ENCODE peak calls at places on chromosomes 16 and 17, in eight cellular contexts. One of them, this sample, is unnamed.

GRCh38 chr17:63358956-63359355 is 87.2 kb downstream of the CYB561 start:
- DNase-seq in ovary: no peak
- DNase-seq in suprapubic skin: no peak
- DNase-seq in lower leg skin: no peak
- DNase-seq in transverse colon: no peak
- DNase-seq in stomach: no peak
- DNase-seq in prostate gland: no peak
- DNase-seq in heart left ventricle: no peak
- DNase-seq in this sample: no peak

GRCh38 chr17:75822119-75822799 is 21.9 kb downstream of the UNC13D start:
- DNase-seq in ovary: peak; percentile 47
- DNase-seq in suprapubic skin: no peak
- DNase-seq in lower leg skin: no peak
- DNase-seq in transverse colon: peak; percentile 53
- DNase-seq in stomach: peak; percentile 88
- DNase-seq in prostate gland: peak; percentile 62
- DNase-seq in heart left ventricle: peak; percentile 33
- DNase-seq in this sample: peak; percentile 81

GRCh38 chr16:3690991-3691720 is 26.2 kb downstream of the TRAP1 start:
- DNase-seq in ovary: no peak
- DNase-seq in suprapubic skin: no peak
- DNase-seq in lower leg skin: peak; percentile 71
- DNase-seq in transverse colon: no peak
- DNase-seq in stomach: no peak
- DNase-seq in prostate gland: no peak
- DNase-seq in heart left ventricle: peak; percentile 25
- DNase-seq in this sample: no peak

GRCh38 chr16:57781741-57782606 is 20.3 kb downstream of the KIFC3 start:
- DNase-seq in ovary: no peak
- DNase-seq in suprapubic skin: no peak
- DNase-seq in lower leg skin: no peak
- DNase-seq in transverse colon: no peak
- DNase-seq in stomach: no peak
- DNase-seq in prostate gland: no peak
- DNase-seq in heart left ventricle: peak; percentile 11
- DNase-seq in this sample: no peak

GRCh38 chr17:11366451-11366850 is 125.4 kb downstream of the SHISA6 start:
- DNase-seq in ovary: no peak
- DNase-seq in suprapubic skin: no peak
- DNase-seq in lower leg skin: no peak
- DNase-seq in transverse colon: no peak
- DNase-seq in stomach: no peak
- DNase-seq in prostate gland: no peak
- DNase-seq in heart left ventricle: no peak
- DNase-seq in this sample: no peak

GRCh38 chr17:67637901-67638641 is 79.7 kb upstream of the NOL11 start:
- DNase-seq in ovary: peak; percentile 33
- DNase-seq in suprapubic skin: no peak
- DNase-seq in lower leg skin: peak; percentile 69
- DNase-seq in transverse colon: peak; percentile 47
- DNase-seq in stomach: peak; percentile 86
- DNase-seq in prostate gland: peak; percentile 96
- DNase-seq in heart left ventricle: no peak
- DNase-seq in this sample: no peak

GRCh38 chr17:38706625-38707298 is 1.7 kb downstream of the MLLT6 start:
- DNase-seq in ovary: no peak
- DNase-seq in suprapubic skin: no peak
- DNase-seq in lower leg skin: no peak
- DNase-seq in transverse colon: no peak
- DNase-seq in stomach: no peak
- DNase-seq in prostate gland: no peak
- DNase-seq in heart left ventricle: no peak
- DNase-seq in this sample: no peak

GRCh38 chr17:20242271-20242670 is 225.1 kb downstream of the LGALS9B start:
- DNase-seq in ovary: no peak
- DNase-seq in suprapubic skin: no peak
- DNase-seq in lower leg skin: no peak
- DNase-seq in transverse colon: no peak
- DNase-seq in stomach: no peak
- DNase-seq in prostate gland: no peak
- DNase-seq in heart left ventricle: no peak
- DNase-seq in this sample: no peak

GRCh38 chr16:23689442-23690187 is 10.9 kb downstream of the PLK1 start:
- DNase-seq in ovary: no peak
- DNase-seq in suprapubic skin: no peak
- DNase-seq in lower leg skin: no peak
- DNase-seq in transverse colon: no peak
- DNase-seq in stomach: no peak
- DNase-seq in prostate gland: no peak
- DNase-seq in heart left ventricle: no peak
- DNase-seq in this sample: no peak

GRCh38 chr17:34626141-34626681 is 46.8 kb downstream of the TMEM132E start:
- DNase-seq in ovary: no peak
- DNase-seq in suprapubic skin: no peak
- DNase-seq in lower leg skin: no peak
- DNase-seq in transverse colon: no peak
- DNase-seq in stomach: no peak
- DNase-seq in prostate gland: no peak
- DNase-seq in heart left ventricle: no peak
- DNase-seq in this sample: no peak

GRCh38 chr16:69775535-69775934 is 13.4 kb downstream of the WWP2 start:
- DNase-seq in ovary: no peak
- DNase-seq in suprapubic skin: no peak
- DNase-seq in lower leg skin: no peak
- DNase-seq in transverse colon: no peak
- DNase-seq in stomach: no peak
- DNase-seq in prostate gland: no peak
- DNase-seq in heart left ventricle: no peak
- DNase-seq in this sample: no peak

GRCh38 chr16:69106491-69107291 is 1.2 kb downstream of the HAS3 start:
- DNase-seq in ovary: no peak
- DNase-seq in suprapubic skin: no peak
- DNase-seq in lower leg skin: no peak
- DNase-seq in transverse colon: peak; percentile 18
- DNase-seq in stomach: no peak
- DNase-seq in prostate gland: no peak
- DNase-seq in heart left ventricle: no peak
- DNase-seq in this sample: no peak

GRCh38 chr16:11155284-11155806 is 100.7 kb downstream of the SOCS1 start:
- DNase-seq in ovary: no peak
- DNase-seq in suprapubic skin: no peak
- DNase-seq in lower leg skin: no peak
- DNase-seq in transverse colon: no peak
- DNase-seq in stomach: no peak
- DNase-seq in prostate gland: no peak
- DNase-seq in heart left ventricle: peak; percentile 43
- DNase-seq in this sample: no peak

GRCh38 chr17:27550974-27551505 is 79.9 kb upstream of the LGALS9 start:
- DNase-seq in ovary: no peak
- DNase-seq in suprapubic skin: no peak
- DNase-seq in lower leg skin: no peak
- DNase-seq in transverse colon: no peak
- DNase-seq in stomach: no peak
- DNase-seq in prostate gland: no peak
- DNase-seq in heart left ventricle: no peak
- DNase-seq in this sample: no peak

GRCh38 chr16:66677179-66677578 is 19.4 kb downstream of the CMTM4 start:
- DNase-seq in ovary: no peak
- DNase-seq in suprapubic skin: no peak
- DNase-seq in lower leg skin: no peak
- DNase-seq in transverse colon: no peak
- DNase-seq in stomach: no peak
- DNase-seq in prostate gland: no peak
- DNase-seq in heart left ventricle: no peak
- DNase-seq in this sample: no peak

GRCh38 chr17:45307290-45308015 is 9.4 kb downstream of the MAP3K14 start:
- DNase-seq in ovary: peak; percentile 72
- DNase-seq in suprapubic skin: no peak
- DNase-seq in lower leg skin: peak; percentile 63
- DNase-seq in transverse colon: no peak
- DNase-seq in stomach: no peak
- DNase-seq in prostate gland: peak; percentile 37
- DNase-seq in heart left ventricle: no peak
- DNase-seq in this sample: no peak

GRCh38 chr17:45308840-45309239 is 8.0 kb downstream of the MAP3K14 start:
- DNase-seq in ovary: no peak
- DNase-seq in suprapubic skin: no peak
- DNase-seq in lower leg skin: no peak
- DNase-seq in transverse colon: no peak
- DNase-seq in stomach: no peak
- DNase-seq in prostate gland: no peak
- DNase-seq in heart left ventricle: no peak
- DNase-seq in this sample: no peak

GRCh38 chr17:45310380-45311324 is 6.2 kb downstream of the MAP3K14 start:
- DNase-seq in ovary: no peak
- DNase-seq in suprapubic skin: no peak
- DNase-seq in lower leg skin: no peak
- DNase-seq in transverse colon: peak; percentile 84
- DNase-seq in stomach: peak; percentile 87
- DNase-seq in prostate gland: no peak
- DNase-seq in heart left ventricle: no peak
- DNase-seq in this sample: peak; percentile 85

GRCh38 chr17:45308016-45308365 is 8.8 kb downstream of the MAP3K14 start:
- DNase-seq in ovary: no peak
- DNase-seq in suprapubic skin: no peak
- DNase-seq in lower leg skin: no peak
- DNase-seq in transverse colon: no peak
- DNase-seq in stomach: no peak
- DNase-seq in prostate gland: no peak
- DNase-seq in heart left ventricle: no peak
- DNase-seq in this sample: no peak

DNA sequence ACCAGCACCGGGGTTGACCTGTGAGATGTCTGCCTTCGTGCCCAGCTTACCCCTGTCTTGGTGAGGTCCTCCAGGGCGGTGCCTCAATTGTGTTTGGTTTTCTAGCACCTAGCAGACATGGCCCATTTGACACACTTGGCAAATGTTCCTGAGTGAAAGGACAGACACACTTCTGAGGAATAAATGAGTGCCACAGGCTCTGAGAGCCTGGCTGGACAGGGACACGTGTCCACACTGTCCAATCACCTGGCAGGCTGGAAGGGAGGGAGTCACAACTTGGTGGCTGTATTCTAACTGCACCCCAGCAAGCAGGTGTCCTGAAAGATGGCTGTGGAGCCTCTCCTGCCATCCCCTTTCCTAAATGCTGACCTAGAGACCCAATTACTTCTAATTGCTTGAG is 7.4 kb downstream of the MAP3K14 start:
- DNase-seq in ovary: no peak
- DNase-seq in suprapubic skin: no peak
- DNase-seq in lower leg skin: no peak
- DNase-seq in transverse colon: no peak
- DNase-seq in stomach: no peak
- DNase-seq in prostate gland: no peak
- DNase-seq in heart left ventricle: no peak
- DNase-seq in this sample: no peak
- TF ChIP-seq POLR2A in ovary: no peak
- TF ChIP-seq POLR2A in suprapubic skin: no peak
- TF ChIP-seq POLR2A in lower leg skin: no peak
- TF ChIP-seq POLR2A in transverse colon: no peak
- TF ChIP-seq POLR2A in stomach: no peak
- TF ChIP-seq POLR2A in prostate gland: no peak
- TF ChIP-seq POLR2A in heart left ventricle: no peak
- TF ChIP-seq POLR2A in this sample: no peak

DNA sequence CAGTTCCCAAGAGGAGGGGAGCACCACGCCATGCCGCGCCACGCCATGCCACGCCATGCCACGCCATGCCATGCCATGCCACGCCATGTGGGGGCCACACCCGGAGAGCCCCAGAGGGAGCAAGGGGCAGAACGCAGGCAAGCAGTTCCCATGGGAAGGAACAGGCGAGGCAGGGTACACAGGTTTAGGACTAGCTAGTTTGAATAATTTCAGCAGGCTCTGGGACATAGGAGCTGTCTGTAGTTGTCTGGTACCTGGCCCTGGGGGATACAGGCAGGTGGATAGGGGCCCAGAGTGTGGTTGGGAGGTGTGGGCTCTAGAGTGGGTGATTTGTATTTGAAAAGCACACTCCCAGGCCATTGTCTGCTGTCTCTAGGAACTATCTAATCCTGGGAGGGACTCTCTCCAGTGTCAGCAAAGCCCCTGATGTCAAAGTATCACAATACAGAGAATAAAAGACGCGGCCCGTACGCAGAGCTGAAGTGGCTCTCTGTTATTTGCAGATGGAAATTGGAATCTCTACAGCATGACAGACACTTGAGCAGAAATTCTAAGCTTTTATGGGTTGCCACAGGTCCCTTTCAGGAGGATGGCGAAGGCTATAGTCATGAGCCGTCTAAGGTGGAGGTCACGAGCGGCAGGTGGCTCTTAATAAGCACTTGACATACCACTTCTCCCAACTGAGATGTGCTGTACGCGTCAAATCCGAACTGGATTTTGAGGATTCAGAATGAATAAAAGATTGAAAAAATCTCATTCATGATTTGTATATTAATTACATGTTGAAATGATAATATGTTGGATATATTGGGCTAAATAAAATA is 220.8 kb upstream of the TNRC6C start:
- DNase-seq in ovary: no peak
- DNase-seq in suprapubic skin: peak; percentile 58
- DNase-seq in lower leg skin: no peak
- DNase-seq in transverse colon: no peak
- DNase-seq in stomach: peak; percentile 16
- DNase-seq in prostate gland: no peak
- DNase-seq in heart left ventricle: no peak
- DNase-seq in this sample: no peak
- H3K4me3 ChIP-seq in ovary: no peak overlapping the region
- H3K4me3 ChIP-seq in suprapubic skin: no peak overlapping the region
- H3K4me3 ChIP-seq in lower leg skin: no peak overlapping the region
- H3K4me3 ChIP-seq in transverse colon: no peak overlapping the region
- H3K4me3 ChIP-seq in stomach: no peak overlapping the region
- H3K4me3 ChIP-seq in prostate gland: no peak overlapping the region
- H3K4me3 ChIP-seq in heart left ventricle: no peak overlapping the region
- H3K4me3 ChIP-seq in this sample: no peak overlapping the region

DNA sequence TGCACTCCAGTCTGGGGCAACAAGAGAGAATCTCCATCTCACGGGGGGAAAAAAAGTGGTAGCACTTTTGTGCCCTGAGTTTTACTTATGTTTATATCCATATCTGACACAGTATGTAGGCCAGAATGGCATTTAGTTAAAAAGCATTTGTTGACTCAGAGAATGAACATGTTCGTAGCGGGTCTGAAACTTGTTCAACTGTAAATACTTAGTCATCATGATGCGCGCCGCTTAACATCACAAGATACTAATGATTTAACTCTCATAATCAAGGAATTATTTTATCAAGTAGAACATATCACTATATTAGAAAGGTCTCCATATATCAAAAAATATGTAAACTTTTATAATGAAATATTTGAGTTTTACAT is 55.3 kb upstream of the ITGA2B start:
- DNase-seq in ovary: no peak
- DNase-seq in suprapubic skin: no peak
- DNase-seq in lower leg skin: no peak
- DNase-seq in transverse colon: no peak
- DNase-seq in stomach: no peak
- DNase-seq in prostate gland: no peak
- DNase-seq in heart left ventricle: no peak
- DNase-seq in this sample: no peak
- TF ChIP-seq CTCF in ovary: no peak
- TF ChIP-seq CTCF in suprapubic skin: no peak
- TF ChIP-seq CTCF in lower leg skin: no peak
- TF ChIP-seq CTCF in transverse colon: no peak
- TF ChIP-seq CTCF in stomach: no peak
- TF ChIP-seq CTCF in prostate gland: no peak
- TF ChIP-seq CTCF in heart left ventricle: no peak
- TF ChIP-seq CTCF in this sample: no peak

GRCh38 chr17:18257747-18258355 is 687 bp downstream of the FLII start:
- DNase-seq in ovary: peak; percentile 71
- DNase-seq in suprapubic skin: peak; percentile 89
- DNase-seq in lower leg skin: peak; percentile 66
- DNase-seq in transverse colon: peak; percentile 86
- DNase-seq in stomach: peak; percentile 75
- DNase-seq in prostate gland: peak; percentile 54
- DNase-seq in heart left ventricle: peak; percentile 88
- DNase-seq in this sample: peak; percentile 79
- TF ChIP-seq POLR2A in ovary: no peak
- TF ChIP-seq POLR2A in suprapubic skin: no peak
- TF ChIP-seq POLR2A in lower leg skin: no peak
- TF ChIP-seq POLR2A in transverse colon: peak; percentile 70
- TF ChIP-seq POLR2A in stomach: no peak
- TF ChIP-seq POLR2A in prostate gland: peak; percentile 38
- TF ChIP-seq POLR2A in heart left ventricle: no peak
- TF ChIP-seq POLR2A in this sample: no peak